ENCODE peak calls at places on chromosomes 11 and 22, in ten cellular contexts. I is progenitor cell of endocrine pancreas, J is mesothelial cell of epicardium, E is hepatocyte, R is Caco-2, C is suprapubic skin, Z is heart right ventricle, K is lower lobe of right lung, D is GM12865, U is IMR-90. T is an unnamed sample.

GRCh38 chr11:4103269-4103668 is 8.7 kb downstream of the RRM1 start:
- DNase-seq in K (no peak), C (no peak), Z (no peak), R (no peak), U (no peak), E (no peak), I (no peak), J (no peak), D (no peak), T (no peak)

GRCh38 chr11:120908521-120909181 is 115.3 kb upstream of the TBCEL start:
- DNase-seq in I (no peak), C (no peak), J (no peak), D (peak), Z (no peak), E (peak), U (no peak), K (no peak), R (no peak), T (no peak)

GRCh38 chr22:37990862-37991261 is 6.5 kb upstream of the SOX10 start:
- DNase-seq in J (no peak), I (no peak), Z (no peak), R (no peak), K (no peak), E (no peak), U (no peak), D (no peak), C (no peak), T (no peak)

GRCh38 chr11:10351768-10352641 is 47.1 kb downstream of the ADM start:
- DNase-seq in R (peak), U (peak), J (no peak), E (peak), D (no peak), K (no peak), C (peak), Z (peak), I (peak), T (no peak)

GRCh38 chr11:101582242-101583052 is 1.4 kb downstream of the TRPC6 start:
- DNase-seq in C (no peak), Z (no peak), J (no peak), K (no peak), E (peak), D (no peak), I (no peak), R (no peak), U (peak), T (no peak)

GRCh38 chr22:44920183-44920582 is 89.6 kb downstream of the PHF21B start:
- DNase-seq in C (peak), Z (no peak), U (no peak), D (no peak), I (no peak), E (no peak), K (peak), R (no peak), J (no peak), T (no peak)

GRCh38 chr11:14672635-14673034 is 29.0 kb downstream of the PDE3B start:
- DNase-seq in E (no peak), Z (no peak), U (peak), R (no peak), D (no peak), C (no peak), I (no peak), K (no peak), J (no peak), T (no peak)

GRCh38 chr11:33980896-33981295 is 70.6 kb upstream of the CAPRIN1 start:
- DNase-seq in K (no peak), U (no peak), J (no peak), I (no peak), D (no peak), C (no peak), R (no peak), E (no peak), Z (no peak), T (no peak)

GRCh38 chr11:36253238-36253637 is 36.0 kb downstream of the COMMD9 start:
- DNase-seq in C (no peak), I (no peak), J (no peak), D (no peak), Z (no peak), R (no peak), U (no peak), E (no peak), K (no peak), T (no peak)

GRCh38 chr11:44755553-44756505 is 29.1 kb downstream of the TSPAN18 start:
- DNase-seq in C (no peak), Z (peak), K (no peak), U (no peak), E (peak), I (no peak), R (no peak), D (no peak), J (no peak), T (no peak)

GRCh38 chr22:43515411-43515810 is 103.6 kb downstream of the MPPED1 start:
- DNase-seq in R (no peak), J (no peak), U (no peak), D (no peak), E (no peak), C (no peak), K (no peak), I (no peak), Z (no peak), T (no peak)

GRCh38 chr22:43697894-43698293 is 114.2 kb downstream of the EFCAB6 start:
- DNase-seq in E (no peak), Z (no peak), J (no peak), C (no peak), R (no peak), K (no peak), U (no peak), I (no peak), D (no peak), T (no peak)

GRCh38 chr11:17762309-17762974 is 27.9 kb downstream of the KCNC1 start:
- DNase-seq in K (no peak), D (peak), R (no peak), E (no peak), C (no peak), I (no peak), U (no peak), Z (no peak), J (no peak), T (no peak)

GRCh38 chr22:48055827-48056226 is 1293.4 kb downstream of the TBC1D22A start:
- DNase-seq in U (no peak), J (no peak), D (no peak), E (no peak), C (no peak), Z (no peak), K (no peak), R (no peak), I (no peak), T (no peak)

GRCh38 chr22:33806191-33806590 is 114.1 kb downstream of the LARGE1 start:
- DNase-seq in Z (no peak), I (no peak), K (no peak), J (no peak), E (no peak), D (peak), U (peak), R (no peak), C (no peak), T (no peak)

GRCh38 chr22:49903322-49904039 is 14.8 kb downstream of the ALG12 start:
- DNase-seq in U (no peak), Z (no peak), I (no peak), R (no peak), D (no peak), C (no peak), J (no peak), K (no peak), E (no peak), T (no peak)

DNA sequence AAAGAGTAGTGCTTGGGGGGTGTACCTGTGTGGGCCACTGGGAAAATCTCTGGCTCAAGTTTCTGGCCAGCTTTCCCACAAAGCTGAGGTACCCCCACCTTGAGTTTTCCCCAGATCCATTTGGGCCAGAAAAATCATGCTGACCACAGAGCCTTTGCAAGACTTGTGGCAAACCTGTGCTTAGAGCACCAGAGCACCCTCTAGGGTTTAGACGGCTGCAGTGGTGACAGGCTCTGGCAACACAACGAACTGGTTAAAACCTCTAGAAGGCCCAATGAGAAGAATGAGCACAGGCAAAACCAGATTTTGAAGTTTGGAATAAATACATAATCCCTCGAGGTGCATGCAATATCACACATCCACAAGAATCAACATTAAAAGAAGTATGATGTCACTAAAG is 290.7 kb upstream of the FOLH1 start:
- DNase-seq in I (no peak), C (no peak), E (no peak), Z (no peak), K (no peak), D (no peak), R (no peak), U (no peak), J (no peak), T (no peak)
- TF ChIP-seq CTCF in I (no peak), C (no peak), E (no peak), Z (no peak), K (no peak), D (no peak), R (no peak), U (no peak), J (no peak), T (no peak)

DNA sequence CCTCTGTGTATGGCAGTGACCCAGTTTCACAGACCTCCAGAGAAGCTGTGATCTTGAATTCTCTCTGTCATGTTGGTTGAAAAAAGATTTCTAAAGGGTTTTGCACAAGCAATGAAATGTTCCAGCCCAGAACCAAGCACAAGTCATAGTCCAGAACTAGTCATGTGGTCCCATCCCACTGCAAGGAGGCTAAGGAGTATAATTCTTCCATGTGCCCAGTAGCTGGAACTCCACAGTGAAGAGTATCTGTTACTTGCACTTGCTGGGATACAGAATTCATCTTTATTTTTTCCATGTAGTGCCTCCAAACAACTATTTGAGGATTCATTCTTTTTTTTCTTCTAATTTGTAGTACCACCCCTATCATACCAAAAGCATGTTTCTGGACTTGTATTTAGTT is 9.9 kb upstream of the MMP8 start:
- DNase-seq in E (no peak), J (no peak), C (no peak), U (no peak), Z (no peak), D (no peak), R (no peak), I (no peak), K (no peak), T (no peak)
- TF ChIP-seq CTCF in E (no peak), J (no peak), C (no peak), U (no peak), Z (no peak), D (no peak), R (peak), I (no peak), K (no peak), T (no peak)

DNA sequence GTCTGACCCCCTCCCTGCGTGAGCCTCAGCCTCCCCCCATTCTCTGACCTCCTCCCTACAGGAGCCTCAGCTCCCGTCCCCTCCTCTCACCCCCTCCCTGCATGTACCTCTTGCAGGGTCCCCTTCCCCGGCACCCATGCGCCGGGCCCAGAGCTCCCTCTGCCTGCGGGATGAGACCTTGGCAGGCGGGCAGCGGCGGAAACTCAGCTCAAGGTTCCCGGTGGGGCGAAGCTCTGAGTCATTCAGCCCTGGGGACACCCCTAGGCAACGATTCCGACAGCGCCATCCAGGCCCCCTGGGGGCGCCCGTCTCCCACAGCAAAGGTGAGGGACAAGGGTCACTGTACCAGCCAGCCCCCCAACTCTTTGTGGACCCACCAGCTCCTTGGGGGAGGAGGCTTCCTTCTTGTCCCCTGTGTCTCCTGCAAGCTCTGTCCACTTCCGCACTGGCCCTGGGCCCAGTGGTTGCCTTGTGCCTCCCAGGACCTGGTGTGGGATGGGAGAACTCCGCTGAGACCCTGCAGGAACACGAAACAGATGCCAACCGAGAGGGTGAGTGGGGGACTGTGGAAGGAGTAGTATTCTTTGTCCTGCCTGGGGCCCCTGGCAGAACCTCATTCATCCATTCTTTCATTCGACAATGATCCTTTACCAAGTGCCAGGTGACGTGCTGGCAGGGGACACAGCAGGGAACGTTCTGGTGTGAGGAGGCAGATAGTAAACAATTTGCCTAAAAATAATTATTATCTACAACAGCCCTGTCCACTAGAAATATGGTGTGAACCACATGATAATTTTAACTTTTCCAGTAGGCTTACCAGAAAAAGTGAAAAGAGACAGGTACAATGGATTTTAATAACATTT is 3.7 kb upstream of the RPS6KA4 start:
- DNase-seq in I (peak), R (peak), J (no peak), E (peak), Z (peak), C (no peak), K (peak), U (peak), D (peak), T (peak)
- TF ChIP-seq CTCF in I (peak), R (peak), J (peak), E (peak), Z (peak), C (peak), K (peak), U (peak), D (peak), T (no peak)

GRCh38 chr11:87097582-87097981 is 59.8 kb downstream of the TMEM135 start:
- DNase-seq in I (no peak), U (peak), R (peak), E (peak), D (peak), J (no peak), C (no peak), Z (no peak), K (no peak), T (no peak)
- TF ChIP-seq CTCF in I (peak), U (peak), R (peak), E (peak), D (peak), J (peak), C (no peak), Z (peak), K (peak), T (no peak)

GRCh38 chr11:46278387-46279173 is 1.1 kb downstream of the CREB3L1 start:
- DNase-seq in I (peak), J (peak), R (peak), D (peak), E (peak), Z (peak), C (no peak), K (peak), U (peak), T (no peak)
- TF ChIP-seq CTCF in I (peak), J (peak), R (peak), D (peak), E (peak), Z (peak), C (no peak), K (peak), U (peak), T (no peak)

DNA sequence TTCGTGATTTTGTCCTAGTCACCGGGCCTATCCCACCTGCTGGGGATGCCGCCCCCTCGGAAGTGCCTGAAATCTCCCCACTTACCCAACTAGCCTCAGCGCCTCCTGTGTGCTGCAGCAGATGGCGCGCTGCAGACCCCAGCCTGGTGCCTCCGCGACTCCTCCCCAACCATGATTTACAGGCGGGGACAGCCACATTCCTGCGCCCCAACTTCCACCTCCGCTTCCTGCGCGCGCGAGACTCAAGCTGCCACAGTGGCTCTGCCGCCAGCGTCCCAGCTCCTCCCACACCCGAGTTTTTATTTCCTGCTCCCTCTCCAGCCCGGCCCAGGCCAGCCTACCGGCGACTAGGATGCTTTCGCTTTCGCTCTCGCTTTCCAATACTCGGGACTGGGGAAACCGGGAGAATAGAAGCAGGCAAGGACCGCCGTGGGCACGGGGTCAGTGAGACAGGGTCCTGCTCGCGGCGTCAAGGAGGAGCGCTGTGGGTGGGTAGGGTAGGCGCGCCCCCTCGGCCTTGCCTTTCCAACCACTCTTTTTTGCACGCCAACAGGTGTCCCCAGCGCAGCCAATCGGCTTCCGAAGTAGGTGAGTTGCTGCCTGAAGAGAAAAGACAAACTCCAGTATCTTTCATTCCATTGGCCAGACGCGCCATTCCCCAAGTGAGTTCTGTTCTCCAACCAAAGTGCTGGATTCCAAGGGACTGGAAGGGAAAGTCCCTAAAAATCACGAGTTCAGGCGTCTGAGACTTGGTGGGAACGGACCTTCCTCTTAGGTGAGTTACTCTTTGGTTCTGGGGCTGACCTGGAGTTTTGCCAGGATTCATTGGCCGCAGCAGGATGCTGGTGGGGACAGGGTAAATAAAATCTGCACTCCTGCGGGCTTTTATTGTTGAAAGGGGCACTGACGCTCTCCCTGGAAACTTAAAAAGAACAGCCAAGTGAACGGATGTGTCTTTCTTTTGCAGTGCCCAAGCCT is at the start of gene FAM111A:
- DNase-seq in U (peak), K (peak), E (peak), Z (peak), R (peak), C (peak), J (peak), D (peak), I (peak), T (peak)
- TF ChIP-seq CTCF in U (peak), K (peak), E (peak), Z (peak), R (no peak), C (no peak), J (no peak), D (peak), I (peak), T (no peak)

GRCh38 chr22:46971141-46971775 is 208.8 kb downstream of the TBC1D22A start:
- DNase-seq in D (no peak), Z (peak), I (no peak), C (no peak), R (no peak), U (peak), K (no peak), J (no peak), E (peak), T (no peak)

GRCh38 chr22:46971776-46972150 is 209.3 kb downstream of the TBC1D22A start:
- DNase-seq in C (no peak), I (no peak), J (no peak), Z (no peak), D (no peak), U (no peak), R (no peak), K (no peak), E (no peak), T (no peak)

GRCh38 chr22:46969491-46969890 is 207.0 kb downstream of the TBC1D22A start:
- DNase-seq in K (no peak), C (no peak), J (no peak), E (no peak), U (no peak), Z (no peak), I (no peak), R (no peak), D (peak), T (peak)

GRCh38 chr22:46969961-46970360 is 207.5 kb downstream of the TBC1D22A start:
- DNase-seq in K (no peak), D (no peak), U (no peak), J (no peak), R (no peak), I (no peak), C (no peak), Z (no peak), E (no peak), T (no peak)

GRCh38 chr22:46970411-46971123 is 208.1 kb downstream of the TBC1D22A start:
- DNase-seq in Z (no peak), C (no peak), E (no peak), K (no peak), D (no peak), I (no peak), U (no peak), R (no peak), J (no peak), T (no peak)
- TF ChIP-seq CTCF in Z (no peak), C (no peak), E (no peak), K (no peak), D (no peak), I (no peak), U (no peak), R (no peak), J (no peak), T (no peak)

GRCh38 chr11:79400717-79401330 is 40.0 kb downstream of the TENM4 start:
- DNase-seq in U (peak), J (no peak), D (peak), K (peak), R (peak), I (no peak), E (peak), C (no peak), Z (peak), T (no peak)
- TF ChIP-seq CTCF in U (peak), J (peak), D (peak), K (peak), R (peak), I (peak), E (peak), C (no peak), Z (peak), T (no peak)